ENCODE peak calls at places on chromosomes 11 and 22, in eight cellular contexts. N is GM12878, K is breast epithelium, Q is spleen, Z is stomach, T is SK-N-SH, D is upper lobe of left lung, A is HCT116. F is an unnamed sample.

GRCh38 chr11:120130991-120131760 is 6.7 kb downstream of the TRIM29 start:
- DNase-seq in N (no peak), K (peak; percentile 22), Q (peak; percentile 54), Z (no peak), T (no peak), D (no peak), A (no peak), F (peak; percentile 33)

GRCh38 chr11:69209936-69210659 is 54.4 kb downstream of the SMIM38 start:
- DNase-seq in N (peak; percentile 23), K (peak; percentile 40), Q (peak; percentile 54), Z (no peak), T (no peak), D (no peak), A (no peak), F (no peak)

GRCh38 chr11:130477646-130478203 is 29.3 kb downstream of the ADAMTS15 start:
- DNase-seq in N (no peak), K (no peak), Q (no peak), Z (no peak), T (peak; percentile 3), D (no peak), A (no peak), F (no peak)

GRCh38 chr11:125496465-125496817 is 376 bp upstream of the FEZ1 start:
- DNase-seq in N (no peak), K (no peak), Q (no peak), Z (no peak), T (no peak), D (no peak), A (no peak), F (no peak)

GRCh38 chr22:42912049-42912448 is 55.0 kb upstream of the ARFGAP3 start:
- DNase-seq in N (no peak), K (no peak), Q (no peak), Z (no peak), T (no peak), D (no peak), A (no peak), F (no peak)

GRCh38 chr22:39501644-39502108 is 414 bp upstream of the MIEF1 start:
- DNase-seq in N (no peak), K (no peak), Q (no peak), Z (no peak), T (no peak), D (no peak), A (no peak), F (no peak)

GRCh38 chr11:62665630-62666258 is 632 bp downstream of the CSKMT start:
- DNase-seq in N (no peak), K (no peak), Q (peak; percentile 90), Z (peak; percentile 50), T (peak; percentile 62), D (no peak), A (no peak), F (peak; percentile 81)

GRCh38 chr11:44835326-44835725 is 108.6 kb downstream of the TSPAN18 start:
- DNase-seq in N (no peak), K (no peak), Q (no peak), Z (no peak), T (no peak), D (no peak), A (no peak), F (no peak)

GRCh38 chr22:31603081-31603525 is 58.9 kb downstream of the PISD start:
- DNase-seq in N (no peak), K (no peak), Q (no peak), Z (no peak), T (no peak), D (no peak), A (no peak), F (peak; percentile 61)

GRCh38 chr11:63985812-63986155 is 454 bp upstream of the OTUB1 start:
- DNase-seq in N (peak; percentile 15), K (no peak), Q (peak; percentile 94), Z (no peak), T (peak; percentile 60), D (peak; percentile 92), A (no peak), F (no peak)

GRCh38 chr11:69486773-69487266 is 5.4 kb downstream of the LINC01488 start:
- DNase-seq in N (no peak), K (no peak), Q (peak; percentile 59), Z (no peak), T (no peak), D (peak; percentile 72), A (no peak), F (no peak)

GRCh38 chr11:97201743-97202612 is 812.2 kb downstream of the JRKL start:
- DNase-seq in N (no peak), K (no peak), Q (no peak), Z (no peak), T (no peak), D (no peak), A (no peak), F (no peak)

GRCh38 chr11:117870176-117870952 is 6.1 kb downstream of the FXYD6 start:
- DNase-seq in N (no peak), K (no peak), Q (no peak), Z (no peak), T (peak; percentile 52), D (peak; percentile 61), A (no peak), F (no peak)

GRCh38 chr11:1337647-1338007 is 28.2 kb upstream of the TOLLIP start:
- DNase-seq in N (no peak), K (no peak), Q (no peak), Z (no peak), T (peak; percentile 36), D (no peak), A (no peak), F (peak; percentile 58)

GRCh38 chr22:45284705-45285305 is at the start of gene UPK3A:
- DNase-seq in N (no peak), K (no peak), Q (peak; percentile 94), Z (peak; percentile 91), T (peak; percentile 77), D (peak; percentile 97), A (peak; percentile 33), F (no peak)

GRCh38 chr11:35511666-35512065 is 13.8 kb downstream of the PAMR1 start:
- DNase-seq in N (no peak), K (no peak), Q (no peak), Z (no peak), T (no peak), D (no peak), A (no peak), F (no peak)

GRCh38 chr11:77473001-77473800 is 693 bp downstream of the PAK1 start:
- DNase-seq in N (no peak), K (peak; percentile 55), Q (peak; percentile 92), Z (peak; percentile 62), T (peak; percentile 78), D (peak; percentile 91), A (no peak), F (peak; percentile 72)

GRCh38 chr11:6418199-6418957 is 516 bp downstream of the APBB1 start:
- DNase-seq in N (no peak), K (no peak), Q (peak; percentile 84), Z (no peak), T (no peak), D (peak; percentile 83), A (no peak), F (no peak)

GRCh38 chr11:105000797-105001196 is 22.2 kb downstream of the CASP5 start:
- DNase-seq in N (peak; percentile 24), K (no peak), Q (peak; percentile 80), Z (peak; percentile 29), T (no peak), D (no peak), A (peak; percentile 19), F (no peak)

DNA sequence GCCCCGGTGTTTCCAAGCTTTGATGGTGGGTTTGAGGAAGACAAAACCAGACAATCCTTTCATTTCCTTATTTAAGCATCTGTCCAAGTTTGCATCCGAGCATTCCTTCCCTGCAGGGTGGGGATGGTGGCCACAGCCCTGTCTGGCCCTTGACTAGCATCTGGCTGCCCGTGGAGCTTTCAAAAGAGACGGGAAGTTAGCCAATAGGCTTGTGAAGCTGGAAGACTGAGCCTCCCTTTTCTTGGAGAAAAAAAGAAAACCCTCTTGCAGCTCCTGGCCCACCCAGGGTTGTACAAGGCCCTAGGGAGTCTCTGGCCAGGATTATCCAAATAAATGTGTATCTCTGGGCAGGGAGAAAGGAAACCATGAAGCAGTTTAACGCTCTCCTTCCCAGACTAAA is 60.6 kb downstream of the MICAL2 start:
- DNase-seq in N (no peak), K (no peak), Q (no peak), Z (no peak), T (no peak), D (no peak), A (no peak), F (peak; percentile 81)
- H3K4me3 ChIP-seq in N (no peak overlapping the region), K (no peak overlapping the region), Q (no peak overlapping the region), Z (no peak overlapping the region), T (no peak overlapping the region), D (no peak overlapping the region), A (no peak overlapping the region), F (no peak overlapping the region)

DNA sequence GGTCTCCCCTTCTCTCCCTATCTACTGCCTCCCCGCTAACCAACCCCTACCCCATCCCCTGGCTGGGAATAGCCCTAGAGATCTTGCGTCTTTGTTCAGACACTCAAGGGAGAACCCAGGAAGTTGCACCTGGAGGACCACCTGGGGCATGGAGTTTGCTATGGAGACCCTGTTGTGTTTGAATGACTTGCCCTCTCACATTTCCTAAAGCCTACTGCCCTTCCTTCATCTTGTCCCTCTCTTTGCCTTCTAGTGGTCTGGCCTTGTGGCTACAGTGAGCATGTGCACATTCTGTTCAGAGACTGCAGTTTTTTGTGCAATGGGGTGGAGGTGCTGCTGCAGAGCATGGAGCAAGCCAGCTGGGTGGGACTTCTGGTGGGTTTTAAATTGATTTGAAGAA is 42.5 kb downstream of the ZNRF3 start:
- DNase-seq in N (no peak), K (no peak), Q (no peak), Z (no peak), T (no peak), D (no peak), A (no peak), F (no peak)
- TF ChIP-seq CTCF in N (no peak), K (no peak), Q (no peak), Z (no peak), T (no peak), D (no peak), A (no peak), F (no peak)

GRCh38 chr11:10628506-10629236 is 60.2 kb upstream of the LYVE1 start:
- DNase-seq in N (no peak), K (no peak), Q (peak; percentile 92), Z (no peak), T (no peak), D (peak; percentile 55), A (no peak), F (peak; percentile 43)
- TF ChIP-seq POLR2AphosphoS5 in N (no peak), K (no peak), Q (peak; percentile 44), Z (no peak), T (no peak), D (no peak), A (no peak), F (no peak)

DNA sequence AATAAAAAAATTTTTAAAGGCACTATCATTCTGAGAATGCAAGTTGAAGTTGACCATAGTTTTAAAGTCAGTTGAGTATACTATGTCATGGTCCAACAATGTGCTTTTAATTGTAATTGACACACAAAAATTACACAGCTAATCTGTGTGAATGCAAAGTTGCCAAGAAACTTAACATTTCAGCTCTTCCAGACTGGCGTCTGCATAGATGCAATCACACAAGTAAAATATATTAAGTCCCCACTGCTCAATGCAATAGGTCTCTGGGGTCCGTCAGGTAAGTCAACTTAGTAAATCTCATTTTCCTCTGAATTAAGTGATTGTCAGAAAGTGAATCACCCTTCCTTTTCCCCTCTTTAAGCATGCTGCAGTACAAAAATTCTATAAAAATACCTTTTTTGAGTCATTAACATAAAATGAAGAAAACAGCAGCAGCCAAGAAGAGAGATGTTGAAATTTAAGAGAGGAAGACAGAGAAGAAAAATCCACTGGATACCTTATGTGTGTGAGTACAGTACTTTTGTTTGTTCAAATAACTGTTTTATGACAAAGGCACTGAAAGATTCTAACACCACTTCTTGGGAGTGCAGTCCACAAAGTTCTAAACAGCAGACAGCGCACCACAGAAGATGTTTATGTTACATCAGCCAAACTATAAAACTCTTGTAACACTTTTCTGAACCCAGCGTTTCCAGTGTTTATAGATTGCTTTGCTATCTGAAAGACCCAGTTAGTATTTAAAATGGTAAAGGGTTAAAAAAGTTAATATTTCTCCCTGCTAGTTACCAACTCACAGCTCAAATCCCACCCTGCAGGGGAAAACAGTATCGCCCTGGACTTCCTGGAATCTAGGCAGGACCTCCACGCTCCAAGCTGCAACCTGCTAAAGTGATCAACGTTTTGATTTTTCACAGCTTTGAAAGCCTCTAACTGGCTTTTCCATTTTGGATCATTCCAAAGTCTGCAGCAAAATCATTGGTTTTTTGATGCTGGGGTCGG is 4.9 kb downstream of the FZD4 start:
- DNase-seq in N (no peak), K (no peak), Q (no peak), Z (no peak), T (no peak), D (no peak), A (no peak), F (no peak)
- H3K4me3 ChIP-seq in N (no peak overlapping the region), K (peak overlapping the region; percentile 98), Q (peak overlapping the region; percentile 16), Z (no peak overlapping the region), T (no peak overlapping the region), D (no peak overlapping the region), A (no peak overlapping the region), F (peak overlapping the region; percentile 25)